ENCODE peak calls at places on chromosomes 5 and 9, in four cellular contexts. O is GM12878, W is SK-N-SH, P is WTC11. C is an unnamed sample.

GRCh38 chr9:79015951-79016350 is 555.8 kb upstream of the TLE4 start:
- DNase-seq in O (no peak), W (no peak), P (no peak), C (no peak)

GRCh38 chr5:130135506-130135905 is 231.2 kb downstream of the CHSY3 start:
- DNase-seq in O (no peak), W (no peak), P (no peak), C (no peak)

GRCh38 chr5:33612386-33612785 is 171.6 kb downstream of the TARS1 start:
- DNase-seq in O (no peak), W (no peak), P (no peak), C (no peak)

GRCh38 chr5:178323961-178324360 is 91.4 kb upstream of the PHYKPL start:
- DNase-seq in O (no peak), W (no peak), P (no peak), C (no peak)

GRCh38 chr9:75378036-75378435 is 289.7 kb downstream of the OSTF1 start:
- DNase-seq in O (no peak), W (no peak), P (no peak), C (no peak)

GRCh38 chr9:135078361-135078821 is 9.1 kb upstream of the OLFM1 start:
- DNase-seq in O (no peak), W (no peak), P (no peak), C (no peak)

GRCh38 chr9:80061940-80062339 is 490.2 kb downstream of the TLE4 start:
- DNase-seq in O (no peak), W (no peak), P (no peak), C (no peak)

GRCh38 chr9:93678199-93679019 is 102.0 kb downstream of the PHF2 start:
- DNase-seq in O (no peak), W (peak), P (peak), C (no peak)

GRCh38 chr5:14316471-14316870 is 173.3 kb downstream of the TRIO start:
- DNase-seq in O (no peak), W (no peak), P (no peak), C (no peak)

GRCh38 chr9:122453677-122454135 is 24.0 kb downstream of the OR1J1 start:
- DNase-seq in O (no peak), W (no peak), P (no peak), C (no peak)

GRCh38 chr5:174636081-174636480 is 88.3 kb upstream of the MSX2 start:
- DNase-seq in O (no peak), W (no peak), P (no peak), C (no peak)

GRCh38 chr9:35232867-35233544 is 71.2 kb downstream of the UNC13B start:
- DNase-seq in O (no peak), W (no peak), P (no peak), C (no peak)

GRCh38 chr5:92687793-92688467 is 893.1 kb downstream of the NR2F1-AS1 start:
- DNase-seq in O (no peak), W (peak), P (no peak), C (no peak)

GRCh38 chr5:98110270-98110669 is 663.2 kb upstream of the RGMB start:
- DNase-seq in O (no peak), W (peak), P (no peak), C (no peak)

GRCh38 chr5:110441035-110441434 is 285.4 kb downstream of the TMEM232 start:
- DNase-seq in O (no peak), W (peak), P (peak), C (no peak)
- TF ChIP-seq USF1 in O (no peak), W (no peak), P (no peak), C (no peak)

GRCh38 chr9:22211588-22212360 is 202.7 kb upstream of the CDKN2B start:
- DNase-seq in O (no peak), W (no peak), P (no peak), C (no peak)

GRCh38 chr9:22208846-22209585 is 199.9 kb upstream of the CDKN2B start:
- DNase-seq in O (no peak), W (no peak), P (no peak), C (no peak)

GRCh38 chr9:22210936-22211335 is 201.8 kb upstream of the CDKN2B start:
- DNase-seq in O (no peak), W (no peak), P (no peak), C (no peak)

GRCh38 chr9:22206833-22207232 is 197.7 kb upstream of the CDKN2B start:
- DNase-seq in O (no peak), W (no peak), P (no peak), C (no peak)

GRCh38 chr9:22210262-22210661 is 201.2 kb upstream of the CDKN2B start:
- DNase-seq in O (no peak), W (no peak), P (no peak), C (no peak)
- TF ChIP-seq USF1 in O (no peak), W (no peak), P (no peak), C (no peak)

DNA sequence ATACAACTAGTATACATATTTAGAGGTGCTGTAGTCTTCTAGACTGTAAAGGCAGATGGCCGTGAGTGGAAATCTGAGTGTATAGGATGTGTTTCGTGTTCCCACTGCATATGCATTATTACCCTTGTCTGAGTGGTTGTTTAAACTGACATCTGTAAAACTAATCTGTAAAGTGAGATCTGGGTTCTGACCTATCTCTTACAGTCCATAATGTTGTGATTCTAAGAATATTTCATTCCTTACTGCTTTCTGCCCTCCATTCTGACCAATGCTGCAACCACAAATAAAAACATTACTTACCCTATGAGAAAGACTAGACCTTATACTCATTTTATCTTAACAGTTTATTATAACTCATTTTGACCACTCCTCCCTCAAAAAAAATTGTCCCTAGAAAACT is 47.6 kb upstream of the MACIR start:
- DNase-seq in O (no peak), W (no peak), P (no peak), C (no peak)
- TF ChIP-seq USF1 in O (no peak), W (no peak), P (no peak), C (no peak)

GRCh38 chr9:115668506-115668905 is 485.1 kb upstream of the PAPPA start:
- DNase-seq in O (no peak), W (no peak), P (no peak), C (no peak)
- TF ChIP-seq USF1 in O (no peak), W (no peak), P (no peak), C (no peak)

C was measured in K562.